ENCODE peak calls at places on chromosomes 11 and 22, in five cellular contexts. One of them, this sample, is unnamed.

GRCh38 chr11:83063073-83063754 is 8.5 kb downstream of the RAB30 start:
- DNase-seq in activated CD4-positive, alpha-beta T cell treated with anti-CD3 and anti-CD28 coated beads for 4 hours: peak; percentile 15
- DNase-seq in RCC 7860: no peak
- DNase-seq in BJ: no peak
- DNase-seq in central memory CD8-positive, alpha-beta T cell: no peak
- DNase-seq in this sample: no peak

GRCh38 chr11:11983427-11983826 is 25.0 kb downstream of the DKK3 start:
- DNase-seq in activated CD4-positive, alpha-beta T cell treated with anti-CD3 and anti-CD28 coated beads for 4 hours: no peak
- DNase-seq in BJ: no peak
- DNase-seq in central memory CD8-positive, alpha-beta T cell: no peak
- DNase-seq in RCC 7860: no peak
- DNase-seq in this sample: no peak

GRCh38 chr11:57781529-57781943 is 19.9 kb downstream of the CTNND1 start:
- DNase-seq in central memory CD8-positive, alpha-beta T cell: no peak
- DNase-seq in activated CD4-positive, alpha-beta T cell treated with anti-CD3 and anti-CD28 coated beads for 4 hours: no peak
- DNase-seq in BJ: no peak
- DNase-seq in RCC 7860: no peak
- DNase-seq in this sample: no peak

GRCh38 chr22:33476716-33477115 is 418.5 kb upstream of the SYN3 start:
- DNase-seq in RCC 7860: peak; percentile 73
- DNase-seq in activated CD4-positive, alpha-beta T cell treated with anti-CD3 and anti-CD28 coated beads for 4 hours: no peak
- DNase-seq in BJ: no peak
- DNase-seq in central memory CD8-positive, alpha-beta T cell: no peak
- DNase-seq in this sample: no peak

GRCh38 chr11:10607462-10607861 is 39.0 kb upstream of the LYVE1 start:
- DNase-seq in BJ: no peak
- DNase-seq in central memory CD8-positive, alpha-beta T cell: no peak
- DNase-seq in activated CD4-positive, alpha-beta T cell treated with anti-CD3 and anti-CD28 coated beads for 4 hours: no peak
- DNase-seq in RCC 7860: no peak
- DNase-seq in this sample: no peak

GRCh38 chr11:59899532-59899931 is 20.9 kb downstream of the OOSP3 start:
- DNase-seq in activated CD4-positive, alpha-beta T cell treated with anti-CD3 and anti-CD28 coated beads for 4 hours: no peak
- DNase-seq in BJ: no peak
- DNase-seq in RCC 7860: no peak
- DNase-seq in central memory CD8-positive, alpha-beta T cell: no peak
- DNase-seq in this sample: no peak

GRCh38 chr22:47593291-47593690 is 830.8 kb downstream of the TBC1D22A start:
- DNase-seq in central memory CD8-positive, alpha-beta T cell: no peak
- DNase-seq in BJ: no peak
- DNase-seq in RCC 7860: no peak
- DNase-seq in activated CD4-positive, alpha-beta T cell treated with anti-CD3 and anti-CD28 coated beads for 4 hours: no peak
- DNase-seq in this sample: no peak

GRCh38 chr11:35486934-35487333 is 38.5 kb downstream of the PAMR1 start:
- DNase-seq in RCC 7860: no peak
- DNase-seq in BJ: no peak
- DNase-seq in central memory CD8-positive, alpha-beta T cell: no peak
- DNase-seq in activated CD4-positive, alpha-beta T cell treated with anti-CD3 and anti-CD28 coated beads for 4 hours: no peak
- DNase-seq in this sample: no peak

GRCh38 chr11:112085822-112086421 is 634 bp downstream of the TIMM8B start:
- DNase-seq in RCC 7860: no peak
- DNase-seq in activated CD4-positive, alpha-beta T cell treated with anti-CD3 and anti-CD28 coated beads for 4 hours: peak; percentile 30
- DNase-seq in BJ: no peak
- DNase-seq in central memory CD8-positive, alpha-beta T cell: no peak
- DNase-seq in this sample: peak; percentile 27

GRCh38 chr11:115060840-115061239 is 382.5 kb downstream of the NXPE2 start:
- DNase-seq in activated CD4-positive, alpha-beta T cell treated with anti-CD3 and anti-CD28 coated beads for 4 hours: no peak
- DNase-seq in RCC 7860: no peak
- DNase-seq in central memory CD8-positive, alpha-beta T cell: no peak
- DNase-seq in BJ: no peak
- DNase-seq in this sample: no peak

GRCh38 chr22:23862103-23862502 is 4.4 kb downstream of the SLC2A11 start:
- DNase-seq in RCC 7860: peak; percentile 6
- DNase-seq in activated CD4-positive, alpha-beta T cell treated with anti-CD3 and anti-CD28 coated beads for 4 hours: no peak
- DNase-seq in central memory CD8-positive, alpha-beta T cell: no peak
- DNase-seq in BJ: no peak
- DNase-seq in this sample: no peak

GRCh38 chr11:6587360-6587953 is 16.0 kb downstream of the RRP8 start:
- DNase-seq in activated CD4-positive, alpha-beta T cell treated with anti-CD3 and anti-CD28 coated beads for 4 hours: no peak
- DNase-seq in RCC 7860: no peak
- DNase-seq in central memory CD8-positive, alpha-beta T cell: no peak
- DNase-seq in BJ: no peak
- DNase-seq in this sample: no peak

GRCh38 chr11:61058583-61059259 is 43.6 kb upstream of the CD5 start:
- DNase-seq in BJ: no peak
- DNase-seq in activated CD4-positive, alpha-beta T cell treated with anti-CD3 and anti-CD28 coated beads for 4 hours: no peak
- DNase-seq in central memory CD8-positive, alpha-beta T cell: no peak
- DNase-seq in RCC 7860: no peak
- DNase-seq in this sample: no peak

GRCh38 chr22:44026630-44027511 is 2.8 kb downstream of the PARVB start:
- DNase-seq in BJ: no peak
- DNase-seq in activated CD4-positive, alpha-beta T cell treated with anti-CD3 and anti-CD28 coated beads for 4 hours: peak; percentile 52
- DNase-seq in central memory CD8-positive, alpha-beta T cell: peak; percentile 74
- DNase-seq in RCC 7860: no peak
- DNase-seq in this sample: peak; percentile 46

GRCh38 chr22:30538280-30538679 is 8.3 kb downstream of the SEC14L6 start:
- DNase-seq in central memory CD8-positive, alpha-beta T cell: no peak
- DNase-seq in RCC 7860: peak; percentile 25
- DNase-seq in BJ: no peak
- DNase-seq in activated CD4-positive, alpha-beta T cell treated with anti-CD3 and anti-CD28 coated beads for 4 hours: no peak
- DNase-seq in this sample: no peak

GRCh38 chr11:74701351-74701750 is 29.9 kb downstream of the CHRDL2 start:
- DNase-seq in RCC 7860: no peak
- DNase-seq in BJ: no peak
- DNase-seq in activated CD4-positive, alpha-beta T cell treated with anti-CD3 and anti-CD28 coated beads for 4 hours: no peak
- DNase-seq in central memory CD8-positive, alpha-beta T cell: no peak
- DNase-seq in this sample: no peak

GRCh38 chr11:2741006-2741376 is 41.2 kb upstream of the KCNQ1OT1 start:
- DNase-seq in RCC 7860: no peak
- DNase-seq in central memory CD8-positive, alpha-beta T cell: no peak
- DNase-seq in BJ: no peak
- DNase-seq in activated CD4-positive, alpha-beta T cell treated with anti-CD3 and anti-CD28 coated beads for 4 hours: no peak
- DNase-seq in this sample: no peak

GRCh38 chr22:35039625-35040024 is 26.3 kb upstream of the ISX start:
- DNase-seq in RCC 7860: no peak
- DNase-seq in central memory CD8-positive, alpha-beta T cell: no peak
- DNase-seq in activated CD4-positive, alpha-beta T cell treated with anti-CD3 and anti-CD28 coated beads for 4 hours: no peak
- DNase-seq in BJ: no peak
- DNase-seq in this sample: no peak

GRCh38 chr22:38298312-38299000 is 18.8 kb downstream of the CSNK1E start:
- DNase-seq in BJ: no peak
- DNase-seq in RCC 7860: no peak
- DNase-seq in central memory CD8-positive, alpha-beta T cell: no peak
- DNase-seq in activated CD4-positive, alpha-beta T cell treated with anti-CD3 and anti-CD28 coated beads for 4 hours: peak; percentile 37
- DNase-seq in this sample: peak; percentile 40

GRCh38 chr22:27778299-27779090 is 23.1 kb downstream of the MN1 start:
- DNase-seq in RCC 7860: no peak
- DNase-seq in central memory CD8-positive, alpha-beta T cell: no peak
- DNase-seq in BJ: no peak
- DNase-seq in activated CD4-positive, alpha-beta T cell treated with anti-CD3 and anti-CD28 coated beads for 4 hours: no peak
- DNase-seq in this sample: no peak

GRCh38 chr11:70836071-70836470 is 416.3 kb downstream of the SHANK2 start:
- DNase-seq in RCC 7860: no peak
- DNase-seq in BJ: no peak
- DNase-seq in activated CD4-positive, alpha-beta T cell treated with anti-CD3 and anti-CD28 coated beads for 4 hours: no peak
- DNase-seq in central memory CD8-positive, alpha-beta T cell: no peak
- DNase-seq in this sample: no peak

GRCh38 chr11:47270331-47271271 is 668 bp downstream of the MADD start:
- DNase-seq in RCC 7860: no peak
- DNase-seq in activated CD4-positive, alpha-beta T cell treated with anti-CD3 and anti-CD28 coated beads for 4 hours: peak; percentile 12
- DNase-seq in BJ: no peak
- DNase-seq in central memory CD8-positive, alpha-beta T cell: peak; percentile 54
- DNase-seq in this sample: no peak

GRCh38 chr11:118921929-118922744 is 3.6 kb downstream of the BCL9L start:
- DNase-seq in BJ: no peak
- DNase-seq in activated CD4-positive, alpha-beta T cell treated with anti-CD3 and anti-CD28 coated beads for 4 hours: no peak
- DNase-seq in central memory CD8-positive, alpha-beta T cell: no peak
- DNase-seq in RCC 7860: peak; percentile 84
- DNase-seq in this sample: no peak

GRCh38 chr11:45919276-45919675 is 1.6 kb upstream of the PEX16 start:
- DNase-seq in central memory CD8-positive, alpha-beta T cell: no peak
- DNase-seq in BJ: no peak
- DNase-seq in RCC 7860: no peak
- DNase-seq in activated CD4-positive, alpha-beta T cell treated with anti-CD3 and anti-CD28 coated beads for 4 hours: no peak
- DNase-seq in this sample: no peak

GRCh38 chr22:39343259-39344045 is 6.3 kb upstream of the SYNGR1 start:
- DNase-seq in RCC 7860: peak; percentile 27
- DNase-seq in BJ: no peak
- DNase-seq in central memory CD8-positive, alpha-beta T cell: peak; percentile 25
- DNase-seq in activated CD4-positive, alpha-beta T cell treated with anti-CD3 and anti-CD28 coated beads for 4 hours: peak; percentile 56
- DNase-seq in this sample: peak; percentile 45

GRCh38 chr11:133639408-133639807 is 107.1 kb upstream of the OPCML start:
- DNase-seq in BJ: no peak
- DNase-seq in central memory CD8-positive, alpha-beta T cell: no peak
- DNase-seq in RCC 7860: no peak
- DNase-seq in activated CD4-positive, alpha-beta T cell treated with anti-CD3 and anti-CD28 coated beads for 4 hours: no peak
- DNase-seq in this sample: no peak

GRCh38 chr11:6721343-6721742 is 38.2 kb upstream of the MRPL17 start:
- DNase-seq in RCC 7860: no peak
- DNase-seq in BJ: no peak
- DNase-seq in central memory CD8-positive, alpha-beta T cell: no peak
- DNase-seq in activated CD4-positive, alpha-beta T cell treated with anti-CD3 and anti-CD28 coated beads for 4 hours: no peak
- DNase-seq in this sample: no peak

GRCh38 chr11:73633999-73634398 is 12.4 kb upstream of the PLEKHB1 start:
- DNase-seq in activated CD4-positive, alpha-beta T cell treated with anti-CD3 and anti-CD28 coated beads for 4 hours: no peak
- DNase-seq in BJ: no peak
- DNase-seq in central memory CD8-positive, alpha-beta T cell: no peak
- DNase-seq in RCC 7860: no peak
- DNase-seq in this sample: no peak

GRCh38 chr11:131815631-131816030 is 445.2 kb downstream of the NTM start:
- DNase-seq in central memory CD8-positive, alpha-beta T cell: no peak
- DNase-seq in RCC 7860: no peak
- DNase-seq in activated CD4-positive, alpha-beta T cell treated with anti-CD3 and anti-CD28 coated beads for 4 hours: no peak
- DNase-seq in BJ: no peak
- DNase-seq in this sample: no peak

GRCh38 chr11:38392176-38392575 is 1794.1 kb upstream of the RAG2 start:
- DNase-seq in BJ: no peak
- DNase-seq in central memory CD8-positive, alpha-beta T cell: no peak
- DNase-seq in RCC 7860: no peak
- DNase-seq in activated CD4-positive, alpha-beta T cell treated with anti-CD3 and anti-CD28 coated beads for 4 hours: no peak
- DNase-seq in this sample: no peak

This sample was measured in activated T-cell treated with anti-CD3 and anti-CD28 coated beads, Interleukin-2, amount 50 U/mL, for 4 hours.